ENCODE peak calls at places on chromosomes 16 and 17, in six cellular contexts. J is Karpas-422; A is AG04449; V is activated T-helper 2 cell treated with anti-CD3 and anti-CD28 coated beads, Interferon-gamma antibody, Interleukin-2, Interleukin-4, amounts not matched to agents 10 μg/mL and 5 μg/mL and 100 μg/mL, durations not matched to agents 14 hours and 24 hours and 36 hours; L is thoracic aorta; T is hippocampal formation. O is an unnamed sample.

GRCh38 chr17:13462161-13462560 is 139.6 kb downstream of the HS3ST3A1 start:
- DNase-seq in V (no peak), J (no peak), A (no peak), L (no peak), T (no peak), O (peak)

GRCh38 chr17:41547921-41548843 is 20.1 kb upstream of the KRT19 start:
- DNase-seq in A (peak), J (no peak), L (peak), V (peak), T (no peak), O (peak)

GRCh38 chr17:63481488-63481870 is 4.6 kb downstream of the ACE start:
- DNase-seq in T (no peak), L (no peak), V (no peak), A (no peak), J (no peak), O (no peak)

GRCh38 chr17:9150407-9151090 is 129.2 kb downstream of the NTN1 start:
- DNase-seq in T (no peak), V (no peak), J (no peak), A (no peak), L (no peak), O (no peak)

GRCh38 chr17:35743911-35744328 is 9.1 kb downstream of the GAS2L2 start:
- DNase-seq in J (peak), T (no peak), V (no peak), L (no peak), A (no peak), O (no peak)

GRCh38 chr16:58501242-58502131 is 1.5 kb downstream of the NDRG4 start:
- DNase-seq in V (no peak), J (peak), T (peak), A (no peak), L (no peak), O (no peak)

GRCh38 chr16:80285089-80285488 is 255.7 kb upstream of the DYNLRB2 start:
- DNase-seq in A (peak), T (no peak), L (no peak), J (no peak), V (no peak), O (peak)

GRCh38 chr16:700684-701584 is 4.7 kb downstream of the FBXL16 start:
- DNase-seq in J (peak), V (peak), A (no peak), L (no peak), T (no peak), O (no peak)

GRCh38 chr17:82888583-82889495 is 49.0 kb upstream of the ZNF750 start:
- DNase-seq in V (no peak), J (no peak), T (no peak), L (no peak), A (no peak), O (no peak)